ENCODE peak calls at places on chromosomes 3 and 15, in nine cellular contexts. E is CD8-positive, alpha-beta T cell; S is GM12892; H is CD8-positive, alpha-beta memory T cell; J is hippocampal formation; V is left ventricle myocardium superior; N is activated T-cell treated with anti-CD3 and anti-CD28 coated beads, Interleukin-2, amount 50 U/mL, for 72 hours; O is gastrocnemius medialis; R is GDM1. M is an unnamed sample.

GRCh38 chr15:92936693-92937092 is 36.6 kb downstream of the CHD2 start:
- DNase-seq in E (no peak), S (no peak), H (no peak), J (no peak), V (no peak), N (no peak), O (no peak), R (no peak), M (no peak)

GRCh38 chr3:140186421-140186920 is 251.5 kb downstream of the CLSTN2 start:
- DNase-seq in E (no peak), S (no peak), H (no peak), J (no peak), V (no peak), N (no peak), O (no peak), R (no peak), M (peak)

GRCh38 chr3:155869664-155870063 is 786 bp upstream of the GMPS start:
- DNase-seq in E (no peak), S (no peak), H (no peak), J (no peak), V (no peak), N (no peak), O (no peak), R (no peak), M (no peak)

GRCh38 chr15:58738051-58738707 is 11.3 kb downstream of the ADAM10 start:
- DNase-seq in E (no peak), S (no peak), H (no peak), J (no peak), V (no peak), N (no peak), O (no peak), R (no peak), M (no peak)

GRCh38 chr3:72818092-72818721 is 30.0 kb downstream of the SHQ1 start:
- DNase-seq in E (no peak), S (no peak), H (no peak), J (no peak), V (no peak), N (no peak), O (no peak), R (no peak), M (peak)

GRCh38 chr15:62758126-62758951 is 284.2 kb upstream of the TPM1 start:
- DNase-seq in E (no peak), S (no peak), H (no peak), J (no peak), V (no peak), N (no peak), O (peak), R (no peak), M (peak)

GRCh38 chr3:183830187-183830586 is 4.8 kb upstream of the MAP6D1 start:
- DNase-seq in E (no peak), S (no peak), H (no peak), J (no peak), V (no peak), N (no peak), O (no peak), R (no peak), M (no peak)

GRCh38 chr3:152968388-152969024 is 133.6 kb downstream of the P2RY1 start:
- DNase-seq in E (no peak), S (no peak), H (no peak), J (no peak), V (no peak), N (no peak), O (no peak), R (no peak), M (no peak)

GRCh38 chr3:125129512-125129962 is 73.7 kb upstream of the HEG1 start:
- DNase-seq in E (no peak), S (no peak), H (no peak), J (no peak), V (peak), N (no peak), O (peak), R (no peak), M (peak)

GRCh38 chr15:70741677-70742293 is 21.6 kb downstream of the UACA start:
- DNase-seq in E (no peak), S (no peak), H (no peak), J (no peak), V (no peak), N (no peak), O (no peak), R (no peak), M (peak)

GRCh38 chr15:60423540-60423939 is 25.8 kb upstream of the ANXA2 start:
- DNase-seq in E (no peak), S (no peak), H (no peak), J (no peak), V (no peak), N (no peak), O (no peak), R (no peak), M (peak)

M was measured in HFFc6.